ENCODE peak calls at places on chromosome 19, in four cellular contexts. One of them, this sample, is unnamed.

GRCh38 chr19:5644051-5644450 is 21.2 kb downstream of the SAFB start:
- DNase-seq in NCI-H1105 treated with DMSO at 0.1 percent for 48 hours: no peak
- DNase-seq in tibial nerve: no peak
- DNase-seq in activated CD4-positive, alpha-beta T cell treated with anti-CD3 and anti-CD28 coated beads, Interleukin-2, amount 50 U/mL, for 1 hour: no peak
- DNase-seq in this sample: no peak

GRCh38 chr19:12603714-12604113 is 6.9 kb downstream of the ZNF490 start:
- DNase-seq in NCI-H1105 treated with DMSO at 0.1 percent for 48 hours: no peak
- DNase-seq in activated CD4-positive, alpha-beta T cell treated with anti-CD3 and anti-CD28 coated beads, Interleukin-2, amount 50 U/mL, for 1 hour: peak; percentile 37
- DNase-seq in tibial nerve: no peak
- DNase-seq in this sample: peak; percentile 24

GRCh38 chr19:1214862-1215731 is 9.5 kb downstream of the STK11 start:
- DNase-seq in tibial nerve: no peak
- DNase-seq in activated CD4-positive, alpha-beta T cell treated with anti-CD3 and anti-CD28 coated beads, Interleukin-2, amount 50 U/mL, for 1 hour: no peak
- DNase-seq in NCI-H1105 treated with DMSO at 0.1 percent for 48 hours: no peak
- DNase-seq in this sample: no peak

GRCh38 chr19:12794936-12795335 is 3.6 kb downstream of the JUNB start:
- DNase-seq in tibial nerve: no peak
- DNase-seq in NCI-H1105 treated with DMSO at 0.1 percent for 48 hours: no peak
- DNase-seq in activated CD4-positive, alpha-beta T cell treated with anti-CD3 and anti-CD28 coated beads, Interleukin-2, amount 50 U/mL, for 1 hour: no peak
- DNase-seq in this sample: no peak

GRCh38 chr19:2982983-2983350 is 5.6 kb downstream of the TLE6 start:
- DNase-seq in NCI-H1105 treated with DMSO at 0.1 percent for 48 hours: peak; percentile 95
- DNase-seq in activated CD4-positive, alpha-beta T cell treated with anti-CD3 and anti-CD28 coated beads, Interleukin-2, amount 50 U/mL, for 1 hour: no peak
- DNase-seq in tibial nerve: peak; percentile 87
- DNase-seq in this sample: peak; percentile 85

GRCh38 chr19:17527326-17527725 is 15.9 kb downstream of the PGLS start:
- DNase-seq in activated CD4-positive, alpha-beta T cell treated with anti-CD3 and anti-CD28 coated beads, Interleukin-2, amount 50 U/mL, for 1 hour: no peak
- DNase-seq in tibial nerve: no peak
- DNase-seq in NCI-H1105 treated with DMSO at 0.1 percent for 48 hours: no peak
- DNase-seq in this sample: no peak

GRCh38 chr19:55158848-55159793 is 1.6 kb upstream of the TNNI3 start:
- DNase-seq in tibial nerve: no peak
- DNase-seq in activated CD4-positive, alpha-beta T cell treated with anti-CD3 and anti-CD28 coated beads, Interleukin-2, amount 50 U/mL, for 1 hour: no peak
- DNase-seq in NCI-H1105 treated with DMSO at 0.1 percent for 48 hours: no peak
- DNase-seq in this sample: peak; percentile 94

GRCh38 chr19:29533578-29534544 is 8.1 kb downstream of the VSTM2B start:
- DNase-seq in NCI-H1105 treated with DMSO at 0.1 percent for 48 hours: no peak
- DNase-seq in activated CD4-positive, alpha-beta T cell treated with anti-CD3 and anti-CD28 coated beads, Interleukin-2, amount 50 U/mL, for 1 hour: no peak
- DNase-seq in tibial nerve: no peak
- DNase-seq in this sample: no peak

GRCh38 chr19:39166571-39167391 is 30.0 kb upstream of the NCCRP1 start:
- DNase-seq in tibial nerve: no peak
- DNase-seq in NCI-H1105 treated with DMSO at 0.1 percent for 48 hours: no peak
- DNase-seq in activated CD4-positive, alpha-beta T cell treated with anti-CD3 and anti-CD28 coated beads, Interleukin-2, amount 50 U/mL, for 1 hour: no peak
- DNase-seq in this sample: peak; percentile 77

GRCh38 chr19:3902317-3902973 is 22.0 kb downstream of the ATCAY start:
- DNase-seq in NCI-H1105 treated with DMSO at 0.1 percent for 48 hours: no peak
- DNase-seq in tibial nerve: no peak
- DNase-seq in activated CD4-positive, alpha-beta T cell treated with anti-CD3 and anti-CD28 coated beads, Interleukin-2, amount 50 U/mL, for 1 hour: no peak
- DNase-seq in this sample: no peak

GRCh38 chr19:52343548-52343947 is 7.5 kb downstream of the ZNF610 start:
- DNase-seq in NCI-H1105 treated with DMSO at 0.1 percent for 48 hours: peak; percentile 77
- DNase-seq in tibial nerve: no peak
- DNase-seq in activated CD4-positive, alpha-beta T cell treated with anti-CD3 and anti-CD28 coated beads, Interleukin-2, amount 50 U/mL, for 1 hour: peak; percentile 30
- DNase-seq in this sample: peak; percentile 82

GRCh38 chr19:49684251-49684982 is 5.0 kb upstream of the ADM5 start:
- DNase-seq in activated CD4-positive, alpha-beta T cell treated with anti-CD3 and anti-CD28 coated beads, Interleukin-2, amount 50 U/mL, for 1 hour: no peak
- DNase-seq in NCI-H1105 treated with DMSO at 0.1 percent for 48 hours: no peak
- DNase-seq in tibial nerve: no peak
- DNase-seq in this sample: no peak

GRCh38 chr19:7706188-7706530 is 4.2 kb upstream of the FCER2 start:
- DNase-seq in activated CD4-positive, alpha-beta T cell treated with anti-CD3 and anti-CD28 coated beads, Interleukin-2, amount 50 U/mL, for 1 hour: no peak
- DNase-seq in tibial nerve: no peak
- DNase-seq in NCI-H1105 treated with DMSO at 0.1 percent for 48 hours: no peak
- DNase-seq in this sample: no peak

GRCh38 chr19:51131780-51132680 is 7.3 kb downstream of the SIGLEC9 start:
- DNase-seq in tibial nerve: no peak
- DNase-seq in NCI-H1105 treated with DMSO at 0.1 percent for 48 hours: no peak
- DNase-seq in activated CD4-positive, alpha-beta T cell treated with anti-CD3 and anti-CD28 coated beads, Interleukin-2, amount 50 U/mL, for 1 hour: no peak
- DNase-seq in this sample: no peak

GRCh38 chr19:33376931-33377557 is 3.5 kb downstream of the CEBPG start:
- DNase-seq in activated CD4-positive, alpha-beta T cell treated with anti-CD3 and anti-CD28 coated beads, Interleukin-2, amount 50 U/mL, for 1 hour: no peak
- DNase-seq in tibial nerve: no peak
- DNase-seq in NCI-H1105 treated with DMSO at 0.1 percent for 48 hours: no peak
- DNase-seq in this sample: no peak

GRCh38 chr19:58519087-58519354 is 589 bp downstream of the ZBTB45 start:
- DNase-seq in NCI-H1105 treated with DMSO at 0.1 percent for 48 hours: peak; percentile 46
- DNase-seq in tibial nerve: peak; percentile 39
- DNase-seq in activated CD4-positive, alpha-beta T cell treated with anti-CD3 and anti-CD28 coated beads, Interleukin-2, amount 50 U/mL, for 1 hour: peak; percentile 47
- DNase-seq in this sample: peak; percentile 84

GRCh38 chr19:1875646-1876493 is 9.4 kb downstream of the ABHD17A start:
- DNase-seq in tibial nerve: peak; percentile 85
- DNase-seq in activated CD4-positive, alpha-beta T cell treated with anti-CD3 and anti-CD28 coated beads, Interleukin-2, amount 50 U/mL, for 1 hour: peak; percentile 82
- DNase-seq in NCI-H1105 treated with DMSO at 0.1 percent for 48 hours: peak; percentile 87
- DNase-seq in this sample: peak; percentile 89

GRCh38 chr19:46373573-46374359 is 26.9 kb downstream of the PPP5C start:
- DNase-seq in tibial nerve: no peak
- DNase-seq in NCI-H1105 treated with DMSO at 0.1 percent for 48 hours: peak; percentile 99
- DNase-seq in activated CD4-positive, alpha-beta T cell treated with anti-CD3 and anti-CD28 coated beads, Interleukin-2, amount 50 U/mL, for 1 hour: no peak
- DNase-seq in this sample: no peak

GRCh38 chr19:58380736-58381459 is at the start of gene ZNF837:
- DNase-seq in tibial nerve: peak; percentile 97
- DNase-seq in NCI-H1105 treated with DMSO at 0.1 percent for 48 hours: peak; percentile 99
- DNase-seq in activated CD4-positive, alpha-beta T cell treated with anti-CD3 and anti-CD28 coated beads, Interleukin-2, amount 50 U/mL, for 1 hour: peak; percentile 96
- DNase-seq in this sample: peak; percentile 100

GRCh38 chr19:18102916-18103542 is 5.5 kb downstream of the MAST3 start:
- DNase-seq in tibial nerve: no peak
- DNase-seq in activated CD4-positive, alpha-beta T cell treated with anti-CD3 and anti-CD28 coated beads, Interleukin-2, amount 50 U/mL, for 1 hour: no peak
- DNase-seq in NCI-H1105 treated with DMSO at 0.1 percent for 48 hours: no peak
- DNase-seq in this sample: peak; percentile 35

GRCh38 chr19:44549507-44549906 is 20.0 kb upstream of the CEACAM20 start:
- DNase-seq in activated CD4-positive, alpha-beta T cell treated with anti-CD3 and anti-CD28 coated beads, Interleukin-2, amount 50 U/mL, for 1 hour: no peak
- DNase-seq in NCI-H1105 treated with DMSO at 0.1 percent for 48 hours: no peak
- DNase-seq in tibial nerve: no peak
- DNase-seq in this sample: no peak

GRCh38 chr19:4910594-4911273 is 1.4 kb downstream of the UHRF1 start:
- DNase-seq in activated CD4-positive, alpha-beta T cell treated with anti-CD3 and anti-CD28 coated beads, Interleukin-2, amount 50 U/mL, for 1 hour: no peak
- DNase-seq in NCI-H1105 treated with DMSO at 0.1 percent for 48 hours: no peak
- DNase-seq in tibial nerve: no peak
- DNase-seq in this sample: peak; percentile 45

GRCh38 chr19:45820413-45821102 is 5.5 kb upstream of the RSPH6A start:
- DNase-seq in tibial nerve: no peak
- DNase-seq in activated CD4-positive, alpha-beta T cell treated with anti-CD3 and anti-CD28 coated beads, Interleukin-2, amount 50 U/mL, for 1 hour: no peak
- DNase-seq in NCI-H1105 treated with DMSO at 0.1 percent for 48 hours: no peak
- DNase-seq in this sample: no peak

GRCh38 chr19:10797541-10798256 is 38.3 kb downstream of the TMED1 start:
- DNase-seq in activated CD4-positive, alpha-beta T cell treated with anti-CD3 and anti-CD28 coated beads, Interleukin-2, amount 50 U/mL, for 1 hour: peak; percentile 77
- DNase-seq in tibial nerve: no peak
- DNase-seq in NCI-H1105 treated with DMSO at 0.1 percent for 48 hours: no peak
- DNase-seq in this sample: no peak

GRCh38 chr19:36686365-36687213 is 823 bp upstream of the ZNF567 start:
- DNase-seq in tibial nerve: no peak
- DNase-seq in activated CD4-positive, alpha-beta T cell treated with anti-CD3 and anti-CD28 coated beads, Interleukin-2, amount 50 U/mL, for 1 hour: peak; percentile 2
- DNase-seq in NCI-H1105 treated with DMSO at 0.1 percent for 48 hours: peak; percentile 42
- DNase-seq in this sample: peak; percentile 85

GRCh38 chr19:16605552-16605951 is 22.5 kb downstream of the MED26 start:
- DNase-seq in tibial nerve: no peak
- DNase-seq in activated CD4-positive, alpha-beta T cell treated with anti-CD3 and anti-CD28 coated beads, Interleukin-2, amount 50 U/mL, for 1 hour: no peak
- DNase-seq in NCI-H1105 treated with DMSO at 0.1 percent for 48 hours: peak; percentile 67
- DNase-seq in this sample: peak; percentile 87

GRCh38 chr19:6744381-6745288 is 5.2 kb downstream of the TRIP10 start:
- DNase-seq in tibial nerve: peak; percentile 79
- DNase-seq in activated CD4-positive, alpha-beta T cell treated with anti-CD3 and anti-CD28 coated beads, Interleukin-2, amount 50 U/mL, for 1 hour: no peak
- DNase-seq in NCI-H1105 treated with DMSO at 0.1 percent for 48 hours: peak; percentile 45
- DNase-seq in this sample: peak; percentile 91

GRCh38 chr19:6674868-6675305 is 4.9 kb upstream of the TNFSF14 start:
- DNase-seq in activated CD4-positive, alpha-beta T cell treated with anti-CD3 and anti-CD28 coated beads, Interleukin-2, amount 50 U/mL, for 1 hour: peak; percentile 77
- DNase-seq in NCI-H1105 treated with DMSO at 0.1 percent for 48 hours: no peak
- DNase-seq in tibial nerve: no peak
- DNase-seq in this sample: peak; percentile 55

GRCh38 chr19:15656467-15656866 is 15.8 kb downstream of the CYP4F3 start:
- DNase-seq in tibial nerve: no peak
- DNase-seq in NCI-H1105 treated with DMSO at 0.1 percent for 48 hours: no peak
- DNase-seq in activated CD4-positive, alpha-beta T cell treated with anti-CD3 and anti-CD28 coated beads, Interleukin-2, amount 50 U/mL, for 1 hour: no peak
- DNase-seq in this sample: no peak

GRCh38 chr19:7830272-7830771 is 304 bp downstream of the EVI5L start:
- DNase-seq in activated CD4-positive, alpha-beta T cell treated with anti-CD3 and anti-CD28 coated beads, Interleukin-2, amount 50 U/mL, for 1 hour: no peak
- DNase-seq in tibial nerve: no peak
- DNase-seq in NCI-H1105 treated with DMSO at 0.1 percent for 48 hours: no peak
- DNase-seq in this sample: no peak

This sample was measured in SJCRH30.